ENCODE peak calls at places on chromosomes 11 and 22, in ten cellular contexts. C is substantia nigra; Z is hippocampal formation; D is Peyer's patch; W is stimulated activated CD8-positive, alpha-beta memory T cell treated with anti-CD3 and anti-CD28 coated beads, Interleukin-4, amount 100 ng/mL, for 24 hours; P is AG04450; Q is lung microvascular endothelial cell; J is amniotic epithelial cell; B is hepatic stellate cell; G is bronchial epithelial cell. U is an unnamed sample.

GRCh38 chr11:1478544-1478943 is 8.0 kb downstream of the MOB2 start:
- DNase-seq in W (no peak), D (no peak), Z (no peak), Q (no peak), G (no peak), P (no peak), C (no peak), B (no peak), J (no peak), U (no peak)

GRCh38 chr11:10301656-10302293 is 3.1 kb upstream of the ADM start:
- DNase-seq in D (no peak), C (no peak), Q (no peak), B (peak), G (no peak), W (no peak), P (no peak), J (peak), Z (no peak), U (no peak)

GRCh38 chr11:86177319-86177718 is 67.2 kb upstream of the EED start:
- DNase-seq in J (no peak), B (no peak), Q (no peak), D (no peak), C (no peak), Z (no peak), W (no peak), P (no peak), G (no peak), U (no peak)

GRCh38 chr22:48157676-48158075 is 1395.2 kb downstream of the TBC1D22A start:
- DNase-seq in B (no peak), D (no peak), W (no peak), J (no peak), Q (no peak), G (no peak), C (no peak), Z (no peak), P (no peak), U (no peak)

GRCh38 chr11:12585861-12586260 is 88.4 kb upstream of the TEAD1 start:
- DNase-seq in G (no peak), Z (no peak), D (no peak), C (no peak), W (no peak), J (no peak), Q (peak), B (no peak), P (no peak), U (no peak)

GRCh38 chr11:44950036-44950624 is 553 bp downstream of the TP53I11 start:
- DNase-seq in B (peak), J (no peak), C (no peak), D (peak), Q (peak), P (no peak), Z (no peak), W (no peak), G (no peak), U (no peak)

GRCh38 chr11:69149646-69150045 is 6.1 kb upstream of the SMIM38 start:
- DNase-seq in P (no peak), Z (no peak), C (no peak), G (peak), W (no peak), J (no peak), Q (no peak), B (no peak), D (no peak), U (no peak)

GRCh38 chr11:115363426-115363825 is 140.8 kb downstream of the CADM1 start:
- DNase-seq in G (no peak), J (no peak), B (no peak), Q (no peak), C (no peak), P (no peak), W (no peak), Z (no peak), D (no peak), U (no peak)

GRCh38 chr11:106276859-106277436 is 199.5 kb downstream of the AASDHPPT start:
- DNase-seq in D (no peak), C (no peak), P (no peak), G (peak), Z (no peak), J (no peak), B (no peak), W (no peak), Q (no peak), U (no peak)

GRCh38 chr22:35465109-35465701 is 65.3 kb downstream of the MCM5 start:
- DNase-seq in J (no peak), P (no peak), Q (no peak), B (no peak), W (no peak), C (peak), G (no peak), D (peak), Z (no peak), U (no peak)

GRCh38 chr11:31783264-31783663 is 27.9 kb downstream of the PAX6 start:
- DNase-seq in Q (no peak), J (no peak), B (no peak), C (no peak), P (no peak), Z (no peak), G (no peak), W (no peak), D (no peak), U (no peak)

GRCh38 chr11:34269031-34269430 is 88.8 kb downstream of the ABTB2 start:
- DNase-seq in C (no peak), P (no peak), D (no peak), Q (no peak), B (no peak), Z (no peak), J (peak), W (no peak), G (no peak), U (no peak)

GRCh38 chr22:50059185-50059880 is 1.2 kb upstream of the TTLL8 start:
- DNase-seq in D (no peak), G (no peak), B (peak), C (no peak), W (no peak), Q (peak), P (no peak), Z (no peak), J (peak), U (no peak)

GRCh38 chr11:35651263-35651662 is 11.3 kb upstream of the TRIM44 start:
- DNase-seq in Q (no peak), W (no peak), P (no peak), B (no peak), D (no peak), J (no peak), Z (no peak), G (no peak), C (no peak), U (no peak)

GRCh38 chr22:36855478-36855877 is 5.3 kb upstream of the NCF4 start:
- DNase-seq in Z (no peak), G (no peak), W (no peak), D (no peak), B (no peak), C (no peak), P (no peak), J (no peak), Q (no peak), U (no peak)

GRCh38 chr11:131649861-131650260 is 279.4 kb downstream of the NTM start:
- DNase-seq in B (no peak), C (no peak), D (no peak), W (no peak), Z (no peak), J (no peak), Q (no peak), G (no peak), P (no peak), U (no peak)

GRCh38 chr22:32859743-32860142 is 58.2 kb downstream of the TIMP3 start:
- DNase-seq in G (no peak), P (no peak), B (no peak), C (no peak), W (no peak), Q (no peak), D (no peak), Z (no peak), J (no peak), U (no peak)

GRCh38 chr11:1158681-1159525 is 1.1 kb downstream of the MUC5AC start:
- DNase-seq in B (no peak), D (peak), W (no peak), Z (no peak), P (no peak), Q (no peak), C (no peak), J (no peak), G (no peak), U (no peak)

GRCh38 chr11:46489668-46490560 is 98.3 kb upstream of the CHRM4 start:
- DNase-seq in W (no peak), D (no peak), G (peak), Q (peak), Z (peak), P (peak), B (peak), C (no peak), J (peak), U (no peak)

GRCh38 chr11:46367244-46367915 is 14.1 kb upstream of the MDK start:
- DNase-seq in J (no peak), D (peak), W (peak), G (no peak), B (peak), P (no peak), C (peak), Z (no peak), Q (peak), U (no peak)

GRCh38 chr11:76768091-76769047 is 14.8 kb upstream of the TSKU start:
- DNase-seq in C (peak), W (no peak), Z (no peak), P (no peak), Q (peak), J (no peak), D (peak), G (peak), B (no peak), U (no peak)

GRCh38 chr11:26011474-26011873 is 320.5 kb upstream of the ANO3 start:
- DNase-seq in G (no peak), C (no peak), J (no peak), P (no peak), D (no peak), B (no peak), W (no peak), Q (no peak), Z (no peak), U (no peak)

GRCh38 chr11:70703141-70704052 is 305.1 kb downstream of the CTTN start:
- DNase-seq in J (no peak), Q (no peak), C (no peak), P (no peak), G (no peak), W (no peak), B (no peak), D (no peak), Z (no peak), U (no peak)

GRCh38 chr11:78213526-78214330 is 25.0 kb downstream of the USP35 start:
- DNase-seq in P (no peak), C (no peak), J (no peak), Z (no peak), W (no peak), D (peak), B (no peak), G (no peak), Q (peak), U (no peak)

GRCh38 chr11:14764899-14765527 is 121.4 kb downstream of the PDE3B start:
- DNase-seq in C (no peak), B (no peak), Q (no peak), P (no peak), W (no peak), J (peak), Z (no peak), D (no peak), G (peak), U (peak)

U was measured in kidney epithelial cell.